ENCODE peak calls at places on chromosomes 16 and 17, in nine cellular contexts. One of them, this sample, is unnamed.

GRCh38 chr17:75950850-75951554 is 10.2 kb upstream of the FBF1 start:
- DNase-seq in activated T-helper 1 cell treated with anti-CD3 and anti-CD28 coated beads, Interleukin-2, amount 50 U/mL, for 16 hours: no peak
- DNase-seq in progenitor cell of endocrine pancreas: no peak
- DNase-seq in hypothalamus: no peak
- DNase-seq in HT-29: no peak
- DNase-seq in spleen: no peak
- DNase-seq in stimulated activated CD4-positive, alpha-beta T cell treated with anti-CD3 and anti-CD28 coated beads, Interleukin-4, amount 100 ng/mL, for 1 hour: no peak
- DNase-seq in AG04450: no peak
- DNase-seq in GM23248: peak; percentile 30
- DNase-seq in this sample: no peak

GRCh38 chr17:18230288-18231141 is 5.1 kb downstream of the LLGL1 start:
- DNase-seq in activated T-helper 1 cell treated with anti-CD3 and anti-CD28 coated beads, Interleukin-2, amount 50 U/mL, for 16 hours: no peak
- DNase-seq in progenitor cell of endocrine pancreas: no peak
- DNase-seq in hypothalamus: peak; percentile 50
- DNase-seq in HT-29: no peak
- DNase-seq in spleen: no peak
- DNase-seq in stimulated activated CD4-positive, alpha-beta T cell treated with anti-CD3 and anti-CD28 coated beads, Interleukin-4, amount 100 ng/mL, for 1 hour: no peak
- DNase-seq in AG04450: no peak
- DNase-seq in GM23248: no peak
- DNase-seq in this sample: no peak

GRCh38 chr17:57708401-57708800 is 36.7 kb downstream of the CCDC182 start:
- DNase-seq in activated T-helper 1 cell treated with anti-CD3 and anti-CD28 coated beads, Interleukin-2, amount 50 U/mL, for 16 hours: no peak
- DNase-seq in progenitor cell of endocrine pancreas: no peak
- DNase-seq in hypothalamus: no peak
- DNase-seq in HT-29: no peak
- DNase-seq in spleen: no peak
- DNase-seq in stimulated activated CD4-positive, alpha-beta T cell treated with anti-CD3 and anti-CD28 coated beads, Interleukin-4, amount 100 ng/mL, for 1 hour: no peak
- DNase-seq in AG04450: no peak
- DNase-seq in GM23248: peak; percentile 39
- DNase-seq in this sample: no peak

GRCh38 chr16:67565470-67566100 is 3.3 kb downstream of the CTCF start:
- DNase-seq in activated T-helper 1 cell treated with anti-CD3 and anti-CD28 coated beads, Interleukin-2, amount 50 U/mL, for 16 hours: no peak
- DNase-seq in progenitor cell of endocrine pancreas: no peak
- DNase-seq in hypothalamus: no peak
- DNase-seq in HT-29: no peak
- DNase-seq in spleen: no peak
- DNase-seq in stimulated activated CD4-positive, alpha-beta T cell treated with anti-CD3 and anti-CD28 coated beads, Interleukin-4, amount 100 ng/mL, for 1 hour: no peak
- DNase-seq in AG04450: no peak
- DNase-seq in GM23248: no peak
- DNase-seq in this sample: no peak

GRCh38 chr17:14205992-14206461 is 30.6 kb downstream of the CDRT15 start:
- DNase-seq in activated T-helper 1 cell treated with anti-CD3 and anti-CD28 coated beads, Interleukin-2, amount 50 U/mL, for 16 hours: peak; percentile 52
- DNase-seq in progenitor cell of endocrine pancreas: no peak
- DNase-seq in hypothalamus: no peak
- DNase-seq in HT-29: peak; percentile 73
- DNase-seq in spleen: peak; percentile 74
- DNase-seq in stimulated activated CD4-positive, alpha-beta T cell treated with anti-CD3 and anti-CD28 coated beads, Interleukin-4, amount 100 ng/mL, for 1 hour: peak; percentile 61
- DNase-seq in AG04450: no peak
- DNase-seq in GM23248: no peak
- DNase-seq in this sample: no peak

GRCh38 chr17:21283482-21284318 is 811 bp upstream of the MAP2K3 start:
- DNase-seq in activated T-helper 1 cell treated with anti-CD3 and anti-CD28 coated beads, Interleukin-2, amount 50 U/mL, for 16 hours: no peak
- DNase-seq in progenitor cell of endocrine pancreas: no peak
- DNase-seq in hypothalamus: no peak
- DNase-seq in HT-29: no peak
- DNase-seq in spleen: peak; percentile 91
- DNase-seq in stimulated activated CD4-positive, alpha-beta T cell treated with anti-CD3 and anti-CD28 coated beads, Interleukin-4, amount 100 ng/mL, for 1 hour: no peak
- DNase-seq in AG04450: no peak
- DNase-seq in GM23248: peak; percentile 67
- DNase-seq in this sample: no peak

GRCh38 chr16:27149986-27150385 is 53.3 kb upstream of the KDM8 start:
- DNase-seq in activated T-helper 1 cell treated with anti-CD3 and anti-CD28 coated beads, Interleukin-2, amount 50 U/mL, for 16 hours: no peak
- DNase-seq in progenitor cell of endocrine pancreas: no peak
- DNase-seq in hypothalamus: no peak
- DNase-seq in HT-29: no peak
- DNase-seq in spleen: no peak
- DNase-seq in stimulated activated CD4-positive, alpha-beta T cell treated with anti-CD3 and anti-CD28 coated beads, Interleukin-4, amount 100 ng/mL, for 1 hour: no peak
- DNase-seq in AG04450: no peak
- DNase-seq in GM23248: no peak
- DNase-seq in this sample: no peak

GRCh38 chr17:30207655-30208054 is 27.8 kb downstream of the SLC6A4 start:
- DNase-seq in activated T-helper 1 cell treated with anti-CD3 and anti-CD28 coated beads, Interleukin-2, amount 50 U/mL, for 16 hours: no peak
- DNase-seq in progenitor cell of endocrine pancreas: no peak
- DNase-seq in hypothalamus: no peak
- DNase-seq in HT-29: no peak
- DNase-seq in spleen: peak; percentile 28
- DNase-seq in stimulated activated CD4-positive, alpha-beta T cell treated with anti-CD3 and anti-CD28 coated beads, Interleukin-4, amount 100 ng/mL, for 1 hour: no peak
- DNase-seq in AG04450: no peak
- DNase-seq in GM23248: no peak
- DNase-seq in this sample: no peak

GRCh38 chr16:80614908-80615696 is 74.3 kb downstream of the DYNLRB2 start:
- DNase-seq in activated T-helper 1 cell treated with anti-CD3 and anti-CD28 coated beads, Interleukin-2, amount 50 U/mL, for 16 hours: no peak
- DNase-seq in progenitor cell of endocrine pancreas: no peak
- DNase-seq in hypothalamus: no peak
- DNase-seq in HT-29: peak; percentile 18
- DNase-seq in spleen: no peak
- DNase-seq in stimulated activated CD4-positive, alpha-beta T cell treated with anti-CD3 and anti-CD28 coated beads, Interleukin-4, amount 100 ng/mL, for 1 hour: no peak
- DNase-seq in AG04450: peak; percentile 71
- DNase-seq in GM23248: peak; percentile 86
- DNase-seq in this sample: peak; percentile 45

This sample was measured in HuH-7.5.